ENCODE peak calls at places on chromosomes 16 and 17, in eight cellular contexts. S, H, C, Z, Q, F, V and W are unnamed samples.

GRCh38 chr17:48791128-48792032 is 25.6 kb downstream of the TTLL6 start:
- DNase-seq in V (peak; percentile 31), Z (peak; percentile 75), F (peak; percentile 72), Q (peak; percentile 79), C (peak; percentile 16), H (peak; percentile 56), S (peak; percentile 87), W (no peak)

GRCh38 chr17:68642118-68642412 is 40.9 kb upstream of the FAM20A start:
- DNase-seq in Z (no peak), F (no peak), S (no peak), H (no peak), V (no peak), C (no peak), Q (no peak), W (no peak)

GRCh38 chr16:68253721-68254120 is 8.5 kb downstream of the PLA2G15 start:
- DNase-seq in H (no peak), C (no peak), Z (no peak), Q (no peak), V (no peak), F (no peak), S (no peak), W (no peak)

GRCh38 chr16:22070361-22071351 is 21.7 kb upstream of the VWA3A start:
- DNase-seq in Z (peak; percentile 23), H (peak; percentile 28), V (no peak), F (no peak), S (no peak), Q (no peak), C (no peak), W (no peak)

GRCh38 chr17:11326492-11326891 is 85.5 kb downstream of the SHISA6 start:
- DNase-seq in F (no peak), Z (no peak), V (no peak), C (no peak), S (no peak), Q (no peak), H (no peak), W (no peak)

GRCh38 chr17:47720196-47720595 is 12.8 kb upstream of the TBX21 start:
- DNase-seq in V (no peak), S (no peak), Q (no peak), F (no peak), C (no peak), H (no peak), Z (no peak), W (peak; percentile 2)

GRCh38 chr17:49959183-49959935 is 9.6 kb upstream of the DLX4 start:
- DNase-seq in C (no peak), H (no peak), Z (no peak), S (no peak), Q (no peak), V (no peak), F (no peak), W (no peak)

GRCh38 chr17:5699789-5700188 is 115.5 kb upstream of the NLRP1 start:
- DNase-seq in F (no peak), Z (no peak), C (no peak), H (no peak), Q (no peak), S (no peak), V (no peak), W (no peak)

GRCh38 chr16:49019081-49019633 is 262.5 kb downstream of the CBLN1 start:
- DNase-seq in C (no peak), V (no peak), H (no peak), S (peak; percentile 42), F (no peak), Q (peak; percentile 29), Z (no peak), W (no peak)

GRCh38 chr16:16183562-16183961 is 39.7 kb downstream of the ABCC6 start:
- DNase-seq in V (no peak), C (no peak), Z (no peak), H (no peak), Q (no peak), F (no peak), S (no peak), W (no peak)

GRCh38 chr16:56848955-56849689 is 15.9 kb upstream of the SLC12A3 start:
- DNase-seq in V (no peak), S (no peak), C (no peak), F (no peak), H (no peak), Q (no peak), Z (peak; percentile 57), W (no peak)

GRCh38 chr17:59284317-59284716 is 47.1 kb upstream of the YPEL2 start:
- DNase-seq in S (no peak), V (no peak), F (no peak), Z (no peak), Q (no peak), C (no peak), H (no peak), W (no peak)

GRCh38 chr16:49839462-49839825 is 16.5 kb downstream of the ZNF423 start:
- DNase-seq in F (no peak), S (no peak), Z (no peak), H (no peak), V (no peak), C (no peak), Q (no peak), W (no peak)

GRCh38 chr17:14469971-14470370 is 169.1 kb downstream of the HS3ST3B1 start:
- DNase-seq in H (no peak), S (no peak), Z (no peak), F (no peak), V (no peak), Q (no peak), C (no peak), W (no peak)

GRCh38 chr16:89827383-89828198 is 684 bp upstream of the SPIRE2 start:
- DNase-seq in Q (peak; percentile 71), H (peak; percentile 46), C (no peak), F (no peak), Z (no peak), S (peak; percentile 54), V (no peak), W (no peak)

GRCh38 chr16:89821438-89822187 is 5.2 kb upstream of the FANCA start:
- DNase-seq in F (no peak), S (no peak), H (no peak), V (no peak), Q (no peak), C (peak; percentile 28), Z (no peak), W (peak; percentile 54)

GRCh38 chr16:89826531-89827382 is 1.5 kb upstream of the SPIRE2 start:
- DNase-seq in Z (no peak), H (no peak), S (no peak), V (no peak), C (no peak), F (no peak), Q (peak; percentile 4), W (no peak)

GRCh38 chr16:89823087-89823823 is 5.0 kb upstream of the SPIRE2 start:
- DNase-seq in H (no peak), Q (no peak), Z (no peak), C (no peak), V (no peak), F (no peak), S (no peak), W (no peak)

DNA sequence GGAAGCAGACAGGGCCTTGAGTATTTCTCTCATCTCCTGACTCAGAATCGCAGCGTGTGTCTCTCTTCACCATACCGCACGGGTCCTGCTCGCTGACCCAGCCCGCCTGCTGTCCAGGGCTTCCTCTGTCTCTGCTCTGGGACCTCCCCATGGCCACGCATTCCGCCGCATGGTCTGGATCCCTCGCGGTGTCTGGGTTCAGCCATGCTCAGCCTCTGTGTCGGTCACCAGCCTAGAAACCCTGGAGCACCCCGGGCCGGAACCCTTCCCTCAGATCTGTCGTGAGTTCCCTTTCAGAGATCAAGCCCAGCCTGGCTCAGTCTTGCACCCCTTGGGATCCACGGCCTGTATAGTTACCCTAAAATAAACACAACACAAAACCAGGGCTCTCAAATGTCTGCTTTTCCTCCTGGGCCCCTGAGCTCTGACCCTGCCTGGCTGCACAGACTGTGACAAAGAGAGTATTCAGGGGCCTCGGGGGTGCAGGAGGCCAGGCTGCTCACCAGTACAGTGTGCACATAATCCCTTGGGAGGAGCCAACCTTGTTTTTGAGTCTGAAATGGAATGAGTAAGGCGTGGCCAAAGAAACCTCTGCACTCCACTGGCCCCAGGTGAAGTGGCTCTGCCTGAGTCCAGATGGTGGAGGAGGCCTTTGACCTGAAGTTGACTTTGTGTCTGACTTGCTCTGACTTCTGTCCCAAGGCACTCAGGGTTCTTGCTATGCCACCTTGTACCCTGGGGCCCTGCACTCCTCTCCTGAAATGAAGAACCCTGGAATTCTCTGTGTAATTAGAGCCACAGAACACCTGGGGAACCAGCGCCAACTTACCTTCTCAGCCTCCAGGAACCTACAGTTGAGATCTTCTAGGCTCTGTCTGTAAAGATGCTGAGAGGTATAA is 5.8 kb upstream of the SPIRE2 start:
- DNase-seq in S (peak; percentile 43), H (no peak), V (no peak), Z (no peak), Q (no peak), F (peak; percentile 66), C (no peak), W (no peak)
- H3K27ac ChIP-seq in S (peak overlapping the region; percentile 33), H (no peak overlapping the region), V (no peak overlapping the region), Z (no peak overlapping the region), Q (no peak overlapping the region), F (no peak overlapping the region), C (no peak overlapping the region), W (no peak overlapping the region)

DNA sequence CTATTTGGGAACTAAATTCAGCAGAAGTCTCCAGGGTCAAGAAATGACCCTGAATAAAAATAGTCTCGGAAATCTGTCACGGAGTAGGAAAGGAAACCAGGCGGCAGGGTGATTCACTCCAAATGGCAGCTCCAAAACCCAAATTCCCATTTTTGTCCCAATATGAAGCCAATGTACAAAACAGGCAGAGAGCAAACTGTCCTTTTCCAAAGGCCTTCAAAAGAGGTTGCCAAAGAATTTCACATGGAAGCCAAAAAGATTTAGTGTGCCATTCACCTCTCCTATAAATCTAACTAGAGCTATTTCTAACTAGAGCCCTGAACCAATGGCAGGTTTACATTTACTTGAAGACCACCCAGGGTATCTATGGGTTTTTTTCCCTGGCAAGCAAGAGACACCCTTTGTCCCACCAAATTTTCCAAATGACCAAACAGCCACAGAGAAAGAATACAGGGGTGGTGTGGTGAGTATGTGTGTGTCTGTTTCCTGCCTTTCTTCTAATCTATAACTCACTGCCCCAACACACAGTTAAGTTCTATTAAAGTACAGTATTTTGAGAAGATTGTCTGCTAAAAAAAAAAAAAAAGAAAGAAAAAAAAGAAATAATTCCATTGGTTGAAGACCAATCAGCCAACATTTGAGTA is 6.8 kb downstream of the MYO1D start:
- DNase-seq in Z (peak; percentile 37), H (no peak), C (no peak), V (no peak), Q (peak; percentile 39), F (no peak), S (no peak), W (no peak)
- H3K4me3 ChIP-seq in Z (no peak overlapping the region), H (no peak overlapping the region), C (no peak overlapping the region), V (no peak overlapping the region), Q (no peak overlapping the region), F (no peak overlapping the region), S (no peak overlapping the region), W (no peak overlapping the region)

GRCh38 chr17:65009848-65010247 is 46.7 kb downstream of the GNA13 start:
- DNase-seq in V (no peak), Z (no peak), Q (no peak), F (no peak), S (no peak), C (no peak), H (no peak), W (no peak)
- H3K27ac ChIP-seq in V (no peak overlapping the region), Z (no peak overlapping the region), Q (no peak overlapping the region), F (no peak overlapping the region), S (no peak overlapping the region), C (no peak overlapping the region), H (no peak overlapping the region), W (no peak overlapping the region)

DNA sequence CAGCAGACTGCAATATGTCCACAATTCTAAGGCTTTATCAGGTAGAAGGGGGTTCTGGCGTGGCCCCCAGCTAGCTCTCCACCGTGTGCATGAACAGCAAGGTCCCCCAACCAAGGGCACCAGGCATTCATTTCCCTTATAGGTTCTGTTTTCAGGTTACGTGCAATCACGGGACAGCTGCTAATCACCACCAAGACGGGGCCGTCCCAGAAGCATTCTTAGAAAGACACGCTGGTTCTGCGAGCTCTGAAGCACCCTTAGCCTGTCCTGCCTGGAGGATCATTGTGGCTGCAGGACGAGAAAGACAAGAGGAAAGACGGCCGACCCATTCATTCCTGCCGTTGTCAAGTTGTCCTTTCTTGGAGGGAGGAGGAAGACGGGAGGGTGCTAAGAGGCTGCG is 302.9 kb downstream of the SOX9 start:
- DNase-seq in Z (no peak), H (no peak), C (no peak), Q (no peak), V (peak; percentile 13), S (no peak), F (no peak), W (no peak)
- H3K4me3 ChIP-seq in Z (no peak overlapping the region), H (no peak overlapping the region), C (no peak overlapping the region), Q (no peak overlapping the region), V (no peak overlapping the region), S (no peak overlapping the region), F (no peak overlapping the region), W (no peak overlapping the region)